ENCODE peak calls at places on chromosomes 13 and 19, in four cellular contexts. H is AML-193; Q is activated CD8-positive, alpha-beta memory T cell treated with anti-CD3 and anti-CD28 coated beads, Interleukin-2, amount 50 U/mL, for 48 hours; P is NCI-H1105 treated with DMSO at 0.1 percent for 48 hours. W is an unnamed sample.

GRCh38 chr13:48873598-48873997 is 102.1 kb upstream of the FNDC3A start:
- DNase-seq in H (no peak), Q (no peak), P (no peak), W (peak)

GRCh38 chr13:68509734-68510621 is 1279.8 kb upstream of the PCDH9 start:
- DNase-seq in P (no peak), H (no peak), Q (no peak), W (no peak)

GRCh38 chr13:95360464-95361097 is 59.3 kb upstream of the ABCC4 start:
- DNase-seq in P (no peak), H (no peak), Q (no peak), W (no peak)

GRCh38 chr19:33830264-33830663 is 33.6 kb downstream of the KCTD15 start:
- DNase-seq in H (no peak), Q (no peak), P (no peak), W (no peak)

GRCh38 chr13:66237411-66238062 is 992.6 kb downstream of the PCDH9 start:
- DNase-seq in H (no peak), P (no peak), Q (no peak), W (no peak)

GRCh38 chr19:56594783-56595547 is at the start of gene ZNF71:
- DNase-seq in P (peak), H (peak), Q (peak), W (peak)

GRCh38 chr19:19514881-19515763 is at the start of gene TSSK6:
- DNase-seq in H (no peak), P (no peak), Q (no peak), W (no peak)

GRCh38 chr19:21921691-21922180 is 85.8 kb upstream of the ZNF43 start:
- DNase-seq in Q (no peak), P (no peak), H (no peak), W (no peak)

GRCh38 chr19:43148233-43148632 is 38.1 kb downstream of the PSG5 start:
- DNase-seq in Q (no peak), H (no peak), P (no peak), W (no peak)

GRCh38 chr19:10076535-10076934 is 9.6 kb upstream of the SHFL start:
- DNase-seq in H (no peak), Q (no peak), P (no peak), W (no peak)

GRCh38 chr13:99122171-99122570 is 78.5 kb upstream of the UBAC2 start:
- DNase-seq in P (no peak), Q (no peak), H (no peak), W (no peak)

GRCh38 chr19:12202250-12202649 is 39.4 kb downstream of the ZNF136 start:
- DNase-seq in Q (peak), H (peak), P (peak), W (no peak)

GRCh38 chr13:71613347-71613746 is 253.7 kb downstream of the DACH1 start:
- DNase-seq in H (peak), P (no peak), Q (no peak), W (no peak)

GRCh38 chr19:2974342-2974932 is 2.9 kb upstream of the TLE6 start:
- DNase-seq in H (peak), P (no peak), Q (no peak), W (no peak)

GRCh38 chr19:13102666-13103584 is at the start of gene LYL1:
- DNase-seq in Q (peak), P (no peak), H (peak), W (peak)

GRCh38 chr19:1945899-1946298 is 4.9 kb downstream of the CSNK1G2 start:
- DNase-seq in P (no peak), H (no peak), Q (no peak), W (peak)

W was measured in ecto neural progenitor cell.